ENCODE peak calls at places on chromosomes 1 and 21, in seven cellular contexts. U is ELR; J is activated T-cell treated with anti-CD3 and anti-CD28 coated beads for 24 hours; P is A172; K is myocyte; N is WTC11; Y is activated CD4-positive, alpha-beta T cell treated with anti-CD3 and anti-CD28 coated beads, Interleukin-2, amount 50 U/mL, for 1 hour. Z is an unnamed sample.

GRCh38 chr1:2571348-2571747 is 15.2 kb downstream of the TNFRSF14 start:
- DNase-seq in U (no peak), J (no peak), P (no peak), K (no peak), N (no peak), Y (no peak), Z (no peak)

GRCh38 chr21:42163511-42163863 is 55.5 kb upstream of the ABCG1 start:
- DNase-seq in U (no peak), J (no peak), P (no peak), K (no peak), N (no peak), Y (no peak), Z (no peak)

GRCh38 chr1:228989992-228990827 is 254.9 kb downstream of the RHOU start:
- DNase-seq in U (no peak), J (no peak), P (no peak), K (peak), N (no peak), Y (no peak), Z (no peak)

GRCh38 chr1:17460265-17460664 is 20.8 kb upstream of the RCC2 start:
- DNase-seq in U (no peak), J (no peak), P (peak), K (no peak), N (no peak), Y (no peak), Z (no peak)

GRCh38 chr1:181149326-181150000 is 61.0 kb downstream of the IER5 start:
- DNase-seq in U (no peak), J (peak), P (no peak), K (peak), N (peak), Y (peak), Z (no peak)

GRCh38 chr1:8902765-8903164 is 24.3 kb upstream of the ENO1 start:
- DNase-seq in U (peak), J (no peak), P (peak), K (peak), N (no peak), Y (no peak), Z (no peak)

GRCh38 chr1:152440635-152441471 is 26.8 kb upstream of the CRNN start:
- DNase-seq in U (peak), J (peak), P (peak), K (peak), N (peak), Y (peak), Z (peak)

GRCh38 chr1:9303916-9304315 is 11.2 kb downstream of the SPSB1 start:
- DNase-seq in U (no peak), J (no peak), P (no peak), K (no peak), N (no peak), Y (no peak), Z (no peak)

GRCh38 chr1:23657659-23658275 is 33.8 kb upstream of the RPL11 start:
- DNase-seq in U (peak), J (peak), P (peak), K (peak), N (peak), Y (peak), Z (peak)